ENCODE peak calls at places on chromosomes 7 and 10, in ten cellular contexts. One of them, this sample, is unnamed.

GRCh38 chr10:132648072-132648855 is 110.7 kb downstream of the INPP5A start:
- DNase-seq in lower lobe of right lung: peak; percentile 37
- DNase-seq in tibial artery: no peak
- DNase-seq in heart right ventricle: no peak
- DNase-seq in BE2C: no peak
- DNase-seq in AG04449: no peak
- DNase-seq in ovary: no peak
- DNase-seq in colonic mucosa: no peak
- DNase-seq in psoas muscle: no peak
- DNase-seq in PC-3: no peak
- DNase-seq in this sample: no peak

GRCh38 chr7:3092468-3092867 is 48.8 kb upstream of the CARD11 start:
- DNase-seq in tibial artery: peak; percentile 47
- DNase-seq in psoas muscle: peak; percentile 59
- DNase-seq in AG04449: no peak
- DNase-seq in PC-3: no peak
- DNase-seq in BE2C: no peak
- DNase-seq in ovary: no peak
- DNase-seq in heart right ventricle: peak; percentile 29
- DNase-seq in colonic mucosa: peak; percentile 22
- DNase-seq in lower lobe of right lung: peak; percentile 58
- DNase-seq in this sample: peak; percentile 78

GRCh38 chr7:137985253-137985896 is 16.5 kb downstream of the CREB3L2 start:
- DNase-seq in lower lobe of right lung: no peak
- DNase-seq in ovary: no peak
- DNase-seq in psoas muscle: no peak
- DNase-seq in BE2C: no peak
- DNase-seq in colonic mucosa: no peak
- DNase-seq in heart right ventricle: no peak
- DNase-seq in PC-3: no peak
- DNase-seq in tibial artery: no peak
- DNase-seq in AG04449: no peak
- DNase-seq in this sample: peak; percentile 74

GRCh38 chr10:53601260-53601875 is 828.8 kb upstream of the MBL2 start:
- DNase-seq in ovary: no peak
- DNase-seq in lower lobe of right lung: no peak
- DNase-seq in PC-3: peak; percentile 92
- DNase-seq in heart right ventricle: no peak
- DNase-seq in BE2C: no peak
- DNase-seq in colonic mucosa: no peak
- DNase-seq in tibial artery: no peak
- DNase-seq in AG04449: no peak
- DNase-seq in psoas muscle: no peak
- DNase-seq in this sample: no peak

GRCh38 chr7:83514977-83515376 is 134.0 kb downstream of the SEMA3E start:
- DNase-seq in heart right ventricle: no peak
- DNase-seq in tibial artery: no peak
- DNase-seq in AG04449: no peak
- DNase-seq in colonic mucosa: no peak
- DNase-seq in PC-3: no peak
- DNase-seq in psoas muscle: no peak
- DNase-seq in lower lobe of right lung: no peak
- DNase-seq in BE2C: no peak
- DNase-seq in ovary: no peak
- DNase-seq in this sample: no peak

GRCh38 chr10:13894412-13895093 is 307.8 kb downstream of the PRPF18 start:
- DNase-seq in BE2C: no peak
- DNase-seq in colonic mucosa: no peak
- DNase-seq in AG04449: no peak
- DNase-seq in heart right ventricle: no peak
- DNase-seq in lower lobe of right lung: no peak
- DNase-seq in PC-3: peak; percentile 65
- DNase-seq in tibial artery: no peak
- DNase-seq in ovary: no peak
- DNase-seq in psoas muscle: no peak
- DNase-seq in this sample: no peak

GRCh38 chr7:142153400-142153799 is 41.9 kb downstream of the MGAM2 start:
- DNase-seq in ovary: no peak
- DNase-seq in AG04449: no peak
- DNase-seq in tibial artery: no peak
- DNase-seq in lower lobe of right lung: no peak
- DNase-seq in BE2C: no peak
- DNase-seq in PC-3: peak; percentile 44
- DNase-seq in psoas muscle: no peak
- DNase-seq in heart right ventricle: no peak
- DNase-seq in colonic mucosa: no peak
- DNase-seq in this sample: no peak

GRCh38 chr7:32164341-32164996 is 94.3 kb upstream of the PDE1C start:
- DNase-seq in ovary: no peak
- DNase-seq in heart right ventricle: no peak
- DNase-seq in BE2C: no peak
- DNase-seq in psoas muscle: no peak
- DNase-seq in PC-3: peak; percentile 85
- DNase-seq in lower lobe of right lung: no peak
- DNase-seq in colonic mucosa: no peak
- DNase-seq in tibial artery: no peak
- DNase-seq in AG04449: no peak
- DNase-seq in this sample: no peak

GRCh38 chr10:124328514-124329220 is 90.1 kb downstream of the OAT start:
- DNase-seq in psoas muscle: no peak
- DNase-seq in tibial artery: peak; percentile 60
- DNase-seq in AG04449: no peak
- DNase-seq in colonic mucosa: no peak
- DNase-seq in BE2C: no peak
- DNase-seq in heart right ventricle: no peak
- DNase-seq in lower lobe of right lung: no peak
- DNase-seq in ovary: no peak
- DNase-seq in PC-3: peak; percentile 9
- DNase-seq in this sample: no peak

GRCh38 chr10:31148955-31149354 is 117.3 kb upstream of the ZNF438 start:
- DNase-seq in PC-3: no peak
- DNase-seq in heart right ventricle: no peak
- DNase-seq in AG04449: no peak
- DNase-seq in BE2C: no peak
- DNase-seq in lower lobe of right lung: no peak
- DNase-seq in tibial artery: no peak
- DNase-seq in ovary: no peak
- DNase-seq in colonic mucosa: no peak
- DNase-seq in psoas muscle: no peak
- DNase-seq in this sample: no peak

GRCh38 chr7:15905251-15906040 is 219.0 kb upstream of the MEOX2 start:
- DNase-seq in PC-3: no peak
- DNase-seq in lower lobe of right lung: no peak
- DNase-seq in tibial artery: no peak
- DNase-seq in ovary: no peak
- DNase-seq in AG04449: no peak
- DNase-seq in heart right ventricle: no peak
- DNase-seq in psoas muscle: no peak
- DNase-seq in BE2C: no peak
- DNase-seq in colonic mucosa: no peak
- DNase-seq in this sample: no peak

GRCh38 chr7:70383947-70384475 is 747.9 kb upstream of the GALNT17 start:
- DNase-seq in psoas muscle: no peak
- DNase-seq in AG04449: no peak
- DNase-seq in heart right ventricle: no peak
- DNase-seq in PC-3: no peak
- DNase-seq in colonic mucosa: no peak
- DNase-seq in ovary: no peak
- DNase-seq in lower lobe of right lung: no peak
- DNase-seq in tibial artery: no peak
- DNase-seq in BE2C: no peak
- DNase-seq in this sample: no peak

GRCh38 chr10:32413513-32413912 is 32.4 kb upstream of the CCDC7 start:
- DNase-seq in AG04449: peak; percentile 96
- DNase-seq in lower lobe of right lung: no peak
- DNase-seq in colonic mucosa: no peak
- DNase-seq in ovary: no peak
- DNase-seq in PC-3: peak; percentile 96
- DNase-seq in BE2C: no peak
- DNase-seq in tibial artery: no peak
- DNase-seq in heart right ventricle: no peak
- DNase-seq in psoas muscle: no peak
- DNase-seq in this sample: no peak

GRCh38 chr7:90267263-90267858 is 22.4 kb downstream of the CFAP69 start:
- DNase-seq in lower lobe of right lung: no peak
- DNase-seq in AG04449: no peak
- DNase-seq in PC-3: no peak
- DNase-seq in tibial artery: no peak
- DNase-seq in ovary: no peak
- DNase-seq in colonic mucosa: no peak
- DNase-seq in BE2C: no peak
- DNase-seq in heart right ventricle: no peak
- DNase-seq in psoas muscle: no peak
- DNase-seq in this sample: no peak
- H3K4me3 ChIP-seq in lower lobe of right lung: no peak overlapping the region
- H3K4me3 ChIP-seq in AG04449: no peak overlapping the region
- H3K4me3 ChIP-seq in PC-3: no peak overlapping the region
- H3K4me3 ChIP-seq in tibial artery: no peak overlapping the region
- H3K4me3 ChIP-seq in ovary: no peak overlapping the region
- H3K4me3 ChIP-seq in colonic mucosa: no peak overlapping the region
- H3K4me3 ChIP-seq in BE2C: no peak overlapping the region
- H3K4me3 ChIP-seq in heart right ventricle: no peak overlapping the region
- H3K4me3 ChIP-seq in psoas muscle: no peak overlapping the region
- H3K4me3 ChIP-seq in this sample: no peak overlapping the region

GRCh38 chr10:1628757-1629156 is 108.6 kb downstream of the ADARB2 start:
- DNase-seq in BE2C: no peak
- DNase-seq in ovary: no peak
- DNase-seq in psoas muscle: no peak
- DNase-seq in heart right ventricle: no peak
- DNase-seq in lower lobe of right lung: no peak
- DNase-seq in colonic mucosa: no peak
- DNase-seq in AG04449: no peak
- DNase-seq in PC-3: no peak
- DNase-seq in tibial artery: no peak
- DNase-seq in this sample: no peak

GRCh38 chr10:1631282-1631681 is 106.0 kb downstream of the ADARB2 start:
- DNase-seq in AG04449: no peak
- DNase-seq in PC-3: no peak
- DNase-seq in psoas muscle: no peak
- DNase-seq in tibial artery: no peak
- DNase-seq in ovary: no peak
- DNase-seq in lower lobe of right lung: no peak
- DNase-seq in BE2C: no peak
- DNase-seq in heart right ventricle: no peak
- DNase-seq in colonic mucosa: no peak
- DNase-seq in this sample: no peak

GRCh38 chr10:1626835-1627234 is 110.5 kb downstream of the ADARB2 start:
- DNase-seq in ovary: no peak
- DNase-seq in lower lobe of right lung: no peak
- DNase-seq in heart right ventricle: no peak
- DNase-seq in psoas muscle: no peak
- DNase-seq in PC-3: no peak
- DNase-seq in tibial artery: no peak
- DNase-seq in colonic mucosa: no peak
- DNase-seq in AG04449: no peak
- DNase-seq in BE2C: no peak
- DNase-seq in this sample: no peak

GRCh38 chr10:1627945-1628344 is 109.4 kb downstream of the ADARB2 start:
- DNase-seq in BE2C: no peak
- DNase-seq in colonic mucosa: no peak
- DNase-seq in PC-3: no peak
- DNase-seq in psoas muscle: no peak
- DNase-seq in ovary: no peak
- DNase-seq in heart right ventricle: no peak
- DNase-seq in lower lobe of right lung: no peak
- DNase-seq in tibial artery: no peak
- DNase-seq in AG04449: no peak
- DNase-seq in this sample: no peak

GRCh38 chr10:1629326-1630036 is 107.8 kb downstream of the ADARB2 start:
- DNase-seq in AG04449: no peak
- DNase-seq in colonic mucosa: no peak
- DNase-seq in heart right ventricle: no peak
- DNase-seq in BE2C: no peak
- DNase-seq in ovary: no peak
- DNase-seq in tibial artery: no peak
- DNase-seq in lower lobe of right lung: no peak
- DNase-seq in PC-3: no peak
- DNase-seq in psoas muscle: no peak
- DNase-seq in this sample: no peak
- TF ChIP-seq CTCF in AG04449: no peak
- TF ChIP-seq CTCF in colonic mucosa: no peak
- TF ChIP-seq CTCF in heart right ventricle: no peak
- TF ChIP-seq CTCF in BE2C: no peak
- TF ChIP-seq CTCF in ovary: no peak
- TF ChIP-seq CTCF in tibial artery: no peak
- TF ChIP-seq CTCF in lower lobe of right lung: no peak
- TF ChIP-seq CTCF in PC-3: no peak
- TF ChIP-seq CTCF in psoas muscle: no peak
- TF ChIP-seq CTCF in this sample: peak; percentile 17

GRCh38 chr10:88971668-88972067 is 18.9 kb upstream of the FAS start:
- DNase-seq in colonic mucosa: no peak
- DNase-seq in tibial artery: no peak
- DNase-seq in BE2C: no peak
- DNase-seq in PC-3: no peak
- DNase-seq in psoas muscle: no peak
- DNase-seq in ovary: no peak
- DNase-seq in lower lobe of right lung: no peak
- DNase-seq in heart right ventricle: no peak
- DNase-seq in AG04449: no peak
- DNase-seq in this sample: no peak

GRCh38 chr10:88975377-88975720 is 15.2 kb upstream of the FAS start:
- DNase-seq in PC-3: peak; percentile 11
- DNase-seq in AG04449: no peak
- DNase-seq in lower lobe of right lung: no peak
- DNase-seq in tibial artery: no peak
- DNase-seq in ovary: no peak
- DNase-seq in BE2C: no peak
- DNase-seq in psoas muscle: no peak
- DNase-seq in heart right ventricle: no peak
- DNase-seq in colonic mucosa: no peak
- DNase-seq in this sample: no peak

GRCh38 chr10:88978463-88978862 is 12.1 kb upstream of the FAS start:
- DNase-seq in ovary: no peak
- DNase-seq in BE2C: no peak
- DNase-seq in PC-3: no peak
- DNase-seq in heart right ventricle: no peak
- DNase-seq in tibial artery: no peak
- DNase-seq in lower lobe of right lung: no peak
- DNase-seq in colonic mucosa: no peak
- DNase-seq in psoas muscle: no peak
- DNase-seq in AG04449: no peak
- DNase-seq in this sample: no peak

GRCh38 chr10:88974012-88974411 is 16.6 kb upstream of the FAS start:
- DNase-seq in tibial artery: no peak
- DNase-seq in AG04449: no peak
- DNase-seq in psoas muscle: no peak
- DNase-seq in lower lobe of right lung: no peak
- DNase-seq in ovary: no peak
- DNase-seq in colonic mucosa: no peak
- DNase-seq in BE2C: no peak
- DNase-seq in PC-3: no peak
- DNase-seq in heart right ventricle: no peak
- DNase-seq in this sample: no peak

GRCh38 chr10:88974446-88975376 is 15.9 kb upstream of the FAS start:
- DNase-seq in psoas muscle: no peak
- DNase-seq in colonic mucosa: no peak
- DNase-seq in heart right ventricle: no peak
- DNase-seq in ovary: no peak
- DNase-seq in AG04449: no peak
- DNase-seq in BE2C: no peak
- DNase-seq in tibial artery: no peak
- DNase-seq in lower lobe of right lung: no peak
- DNase-seq in PC-3: peak; percentile 27
- DNase-seq in this sample: no peak
- H3K4me3 ChIP-seq in psoas muscle: peak overlapping the region; percentile 68
- H3K4me3 ChIP-seq in colonic mucosa: peak overlapping the region; percentile 24
- H3K4me3 ChIP-seq in heart right ventricle: peak overlapping the region; percentile 29
- H3K4me3 ChIP-seq in ovary: peak overlapping the region; percentile 39
- H3K4me3 ChIP-seq in AG04449: peak overlapping the region; percentile 1
- H3K4me3 ChIP-seq in BE2C: peak overlapping the region; percentile 65
- H3K4me3 ChIP-seq in tibial artery: peak overlapping the region; percentile 47
- H3K4me3 ChIP-seq in lower lobe of right lung: peak overlapping the region; percentile 53
- H3K4me3 ChIP-seq in PC-3: peak overlapping the region; percentile 74
- H3K4me3 ChIP-seq in this sample: peak overlapping the region; percentile 54

GRCh38 chr10:14953452-14954000 is 370 bp downstream of the DCLRE1C start:
- DNase-seq in ovary: no peak
- DNase-seq in psoas muscle: peak; percentile 75
- DNase-seq in PC-3: peak; percentile 12
- DNase-seq in BE2C: no peak
- DNase-seq in tibial artery: peak; percentile 50
- DNase-seq in colonic mucosa: peak; percentile 48
- DNase-seq in AG04449: no peak
- DNase-seq in heart right ventricle: no peak
- DNase-seq in lower lobe of right lung: peak; percentile 76
- DNase-seq in this sample: peak; percentile 80
- TF ChIP-seq CTCF in ovary: peak; percentile 16
- TF ChIP-seq CTCF in psoas muscle: peak; percentile 13
- TF ChIP-seq CTCF in PC-3: no peak
- TF ChIP-seq CTCF in BE2C: no peak
- TF ChIP-seq CTCF in tibial artery: no peak
- TF ChIP-seq CTCF in colonic mucosa: no peak
- TF ChIP-seq CTCF in AG04449: peak; percentile 10
- TF ChIP-seq CTCF in heart right ventricle: no peak
- TF ChIP-seq CTCF in lower lobe of right lung: no peak
- TF ChIP-seq CTCF in this sample: no peak